ENCODE peak calls at places on chromosomes 11 and 22, in eight cellular contexts. A is tibial artery; E is CD8-positive, alpha-beta T cell; H is pancreas; C is spleen; R is effector memory CD4-positive, alpha-beta T cell; F is sigmoid colon; G is ascending aorta. K is an unnamed sample. For H3K9me3 and H3K4me1, the result is how much of the 10 kb centered on the place peaks cover.

GRCh38 chr11:116117326-116118137 is 613.3 kb upstream of the CADM1 start:
- DNase-seq in A (no peak), E (no peak), H (no peak), C (peak), R (no peak), F (no peak), G (peak), K (no peak)

GRCh38 chr22:49209452-49210195 is 618.0 kb downstream of the BRD1 start:
- DNase-seq in A (peak), E (no peak), H (no peak), C (peak), R (no peak), F (peak), G (peak), K (no peak)

GRCh38 chr11:126816655-126817054 is 183.9 kb downstream of the KIRREL3 start:
- DNase-seq in A (no peak), E (no peak), H (no peak), C (no peak), R (no peak), F (no peak), G (no peak), K (no peak)

GRCh38 chr22:43630451-43630850 is 181.7 kb downstream of the EFCAB6 start:
- DNase-seq in A (no peak), E (no peak), H (no peak), C (no peak), R (no peak), F (no peak), G (no peak), K (no peak)

GRCh38 chr11:78946945-78947914 is 372.6 kb upstream of the NARS2 start:
- DNase-seq in A (no peak), E (no peak), H (no peak), C (no peak), R (no peak), F (peak), G (no peak), K (no peak)

GRCh38 chr22:48496226-48496845 is 1331.3 kb downstream of the BRD1 start:
- DNase-seq in A (peak), E (no peak), H (no peak), C (peak), R (no peak), F (no peak), G (no peak), K (no peak)

GRCh38 chr11:92380882-92381281 is 156.3 kb downstream of the FAT3 start:
- DNase-seq in A (no peak), E (no peak), H (no peak), C (no peak), R (no peak), F (no peak), G (no peak), K (no peak)

GRCh38 chr11:76253416-76253815 is 47.1 kb upstream of the WNT11 start:
- DNase-seq in A (no peak), E (no peak), H (no peak), C (no peak), R (no peak), F (no peak), G (no peak), K (no peak)

GRCh38 chr11:132888226-132888625 is 644.1 kb downstream of the OPCML start:
- DNase-seq in A (no peak), E (no peak), H (no peak), C (no peak), R (no peak), F (no peak), G (no peak), K (no peak)

GRCh38 chr22:21837184-21837979 is 30.1 kb downstream of the MAPK1 start:
- DNase-seq in A (no peak), E (no peak), H (no peak), C (no peak), R (no peak), F (no peak), G (peak), K (no peak)

GRCh38 chr11:44066732-44067131 is 662 bp downstream of the ACCS start:
- DNase-seq in A (no peak), E (no peak), H (no peak), C (no peak), R (no peak), F (peak), G (no peak), K (no peak)

GRCh38 chr11:116794851-116795250 is 3.2 kb upstream of the APOA5 start:
- DNase-seq in A (no peak), E (no peak), H (no peak), C (no peak), R (no peak), F (no peak), G (no peak), K (no peak)

GRCh38 chr11:34302046-34302921 is 55.5 kb downstream of the ABTB2 start:
- DNase-seq in A (no peak), E (no peak), H (no peak), C (no peak), R (no peak), F (no peak), G (no peak), K (no peak)

GRCh38 chr11:61607426-61607825 is 26.6 kb upstream of the SYT7 start:
- DNase-seq in A (no peak), E (no peak), H (no peak), C (no peak), R (no peak), F (no peak), G (no peak), K (no peak)

GRCh38 chr11:125416993-125417935 is 78.8 kb downstream of the FEZ1 start:
- DNase-seq in A (no peak), E (no peak), H (no peak), C (peak), R (no peak), F (no peak), G (no peak), K (no peak)

GRCh38 chr11:112334381-112334780 is 73.7 kb upstream of the PLET1 start:
- DNase-seq in A (no peak), E (no peak), H (no peak), C (no peak), R (no peak), F (no peak), G (no peak), K (no peak)

GRCh38 chr11:34366522-34366921 is 8.7 kb upstream of the ABTB2 start:
- DNase-seq in A (no peak), E (no peak), H (peak), C (no peak), R (no peak), F (no peak), G (no peak), K (no peak)

GRCh38 chr22:42299586-42300285 is 29.3 kb upstream of the TCF20 start:
- DNase-seq in A (no peak), E (peak), H (peak), C (peak), R (peak), F (no peak), G (no peak), K (peak)

GRCh38 chr22:43921361-43921760 is 2.2 kb upstream of the PNPLA3 start:
- DNase-seq in A (no peak), E (no peak), H (no peak), C (no peak), R (no peak), F (no peak), G (no peak), K (no peak)

GRCh38 chr11:27848423-27848822 is 148.2 kb upstream of the BDNF start:
- DNase-seq in A (no peak), E (no peak), H (peak), C (no peak), R (no peak), F (no peak), G (no peak), K (no peak)

GRCh38 chr22:45965565-45965962 is 11.4 kb downstream of the WNT7B start:
- DNase-seq in A (no peak), E (no peak), H (no peak), C (no peak), R (no peak), F (no peak), G (no peak), K (no peak)

GRCh38 chr22:45524157-45524556 is 21.5 kb downstream of the FBLN1 start:
- DNase-seq in A (peak), E (no peak), H (no peak), C (no peak), R (no peak), F (no peak), G (no peak), K (no peak)

GRCh38 chr11:73334244-73335203 is 26.4 kb downstream of the ARHGEF17 start:
- DNase-seq in A (peak), E (no peak), H (peak), C (no peak), R (no peak), F (peak), G (peak), K (no peak)

GRCh38 chr22:48960576-48960975 is 867.1 kb downstream of the BRD1 start:
- DNase-seq in A (no peak), E (no peak), H (no peak), C (peak), R (no peak), F (no peak), G (peak), K (no peak)

GRCh38 chr11:110081462-110082233 is 11.5 kb upstream of the ZC3H12C start:
- DNase-seq in A (no peak), E (no peak), H (no peak), C (no peak), R (no peak), F (no peak), G (no peak), K (no peak)

GRCh38 chr11:32400196-32400595 is 35.1 kb downstream of the WT1 start:
- DNase-seq in A (no peak), E (no peak), H (no peak), C (no peak), R (no peak), F (no peak), G (no peak), K (no peak)

GRCh38 chr11:119318240-119319135 is 1.6 kb upstream of the MCAM start:
- DNase-seq in A (peak), E (no peak), H (no peak), C (no peak), R (peak), F (peak), G (peak), K (peak)

GRCh38 chr11:2777396-2777795 is 77.6 kb upstream of the KCNQ1OT1 start:
- DNase-seq in A (peak), E (no peak), H (peak), C (no peak), R (no peak), F (peak), G (peak), K (no peak)

GRCh38 chr22:21051836-21052400 is 6.2 kb downstream of the LRRC74B start:
- DNase-seq in A (no peak), E (no peak), H (no peak), C (peak), R (no peak), F (no peak), G (no peak), K (no peak)

GRCh38 chr22:45516923-45517675 is 14.4 kb downstream of the FBLN1 start:
- DNase-seq in A (no peak), E (no peak), H (no peak), C (no peak), R (no peak), F (no peak), G (no peak), K (no peak)

GRCh38 chr11:45879803-45880685 is 5.4 kb upstream of the MAPK8IP1 start:
- DNase-seq in A (no peak), E (no peak), H (no peak), C (no peak), R (no peak), F (no peak), G (no peak), K (no peak)
- H3K9me3 ChIP-seq in A (under half), E (under half), H (under half), C (under half), R (under half), F (under half), G (under half), K (under half)

GRCh38 chr11:65415499-65416340 is 6.9 kb upstream of the NEAT1 start:
- DNase-seq in A (peak), E (no peak), H (no peak), C (peak), R (no peak), F (peak), G (no peak), K (no peak)
- H3K4me1 ChIP-seq in A (under half), E (under half), H (under half), C (half or more), R (under half), F (half or more), G (under half), K (half or more)

DNA sequence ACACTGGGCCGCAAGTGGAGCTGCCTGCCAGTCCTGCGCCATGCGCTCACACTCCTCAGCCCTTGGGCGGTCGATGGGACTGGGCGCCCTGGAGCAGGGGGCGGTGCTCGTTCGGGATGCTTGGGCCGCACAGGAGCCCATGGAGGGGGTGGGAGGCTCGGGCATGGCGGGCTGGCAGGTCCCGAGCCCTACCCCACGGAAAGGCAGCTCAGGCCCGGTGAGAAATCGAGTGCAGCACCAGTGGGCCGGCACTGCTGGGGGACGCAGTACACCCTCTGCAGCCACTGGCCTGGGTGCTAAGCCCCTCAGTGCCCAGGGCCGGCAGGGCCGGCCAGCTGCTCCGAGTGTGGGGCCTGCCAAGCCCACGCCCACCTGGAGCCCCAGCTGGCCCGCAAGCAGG is 328.7 kb upstream of the LRRC4C start:
- DNase-seq in A (no peak), E (no peak), H (no peak), C (no peak), R (no peak), F (no peak), G (no peak), K (no peak)
- H3K9me3 ChIP-seq in A (under half), E (under half), H (under half), C (under half), R (under half), F (under half), G (under half), K (under half)

GRCh38 chr22:37319469-37319868 is 37.2 kb downstream of the CYTH4 start:
- DNase-seq in A (no peak), E (no peak), H (no peak), C (no peak), R (no peak), F (no peak), G (no peak), K (no peak)
- H3K4me1 ChIP-seq in A (under half), E (under half), H (under half), C (under half), R (under half), F (under half), G (under half), K (under half)

DNA sequence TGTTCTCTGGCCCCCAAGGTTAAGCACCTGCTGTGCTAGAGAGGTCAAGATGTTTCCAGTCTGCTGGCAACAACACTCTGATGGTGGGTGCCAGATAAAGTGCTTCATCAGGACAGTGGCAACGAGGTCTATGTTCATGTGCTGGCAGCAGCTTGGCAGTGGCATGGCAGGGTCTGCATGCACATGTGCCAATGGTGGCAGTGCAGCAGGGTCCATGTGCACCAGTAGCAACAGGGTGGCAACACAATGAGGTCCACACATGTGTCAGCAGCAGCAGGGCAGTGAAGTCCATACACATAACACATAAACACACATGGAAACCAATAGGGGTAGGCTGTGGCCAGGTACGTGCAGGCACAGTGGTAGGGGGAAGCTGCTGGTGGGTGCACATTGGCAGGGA is 48.4 kb upstream of the FAR1 start:
- DNase-seq in A (no peak), E (no peak), H (no peak), C (no peak), R (no peak), F (no peak), G (no peak), K (no peak)
- H3K9me3 ChIP-seq in A (under half), E (under half), H (under half), C (under half), R (under half), F (under half), G (under half), K (under half)

GRCh38 chr11:69657911-69658605 is 17.1 kb downstream of the LTO1 start:
- DNase-seq in A (peak), E (no peak), H (no peak), C (peak), R (no peak), F (no peak), G (no peak), K (no peak)

GRCh38 chr11:69660001-69660500 is 15.1 kb downstream of the LTO1 start:
- DNase-seq in A (peak), E (no peak), H (no peak), C (peak), R (no peak), F (no peak), G (no peak), K (no peak)

GRCh38 chr11:69658606-69659450 is 16.3 kb downstream of the LTO1 start:
- DNase-seq in A (peak), E (no peak), H (no peak), C (peak), R (no peak), F (no peak), G (no peak), K (no peak)

GRCh38 chr11:69661413-69661715 is 13.8 kb downstream of the LTO1 start:
- DNase-seq in A (peak), E (no peak), H (no peak), C (no peak), R (no peak), F (no peak), G (no peak), K (no peak)

DNA sequence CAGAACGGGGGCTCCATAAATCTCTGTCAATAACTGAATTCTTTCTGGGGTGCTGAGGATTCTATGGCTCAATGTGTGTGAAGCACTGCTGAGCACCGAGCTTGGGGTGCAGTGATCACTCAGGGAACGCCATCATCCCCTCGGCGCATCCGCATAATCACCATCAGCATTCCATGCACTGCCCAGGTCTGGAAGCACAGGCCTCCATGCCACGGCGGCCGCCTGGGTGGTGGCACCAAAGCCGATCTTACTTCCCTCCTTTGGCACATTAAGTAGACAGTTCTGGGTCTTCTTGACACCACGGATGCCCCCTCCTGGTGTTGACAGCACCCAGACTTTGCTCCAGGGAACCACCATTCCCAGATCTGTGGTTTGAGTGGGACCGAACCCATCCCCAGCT is 15.6 kb downstream of the LTO1 start:
- DNase-seq in A (peak), E (no peak), H (no peak), C (peak), R (no peak), F (no peak), G (no peak), K (no peak)
- H3K4me1 ChIP-seq in A (under half), E (under half), H (under half), C (under half), R (under half), F (under half), G (under half), K (under half)

DNA sequence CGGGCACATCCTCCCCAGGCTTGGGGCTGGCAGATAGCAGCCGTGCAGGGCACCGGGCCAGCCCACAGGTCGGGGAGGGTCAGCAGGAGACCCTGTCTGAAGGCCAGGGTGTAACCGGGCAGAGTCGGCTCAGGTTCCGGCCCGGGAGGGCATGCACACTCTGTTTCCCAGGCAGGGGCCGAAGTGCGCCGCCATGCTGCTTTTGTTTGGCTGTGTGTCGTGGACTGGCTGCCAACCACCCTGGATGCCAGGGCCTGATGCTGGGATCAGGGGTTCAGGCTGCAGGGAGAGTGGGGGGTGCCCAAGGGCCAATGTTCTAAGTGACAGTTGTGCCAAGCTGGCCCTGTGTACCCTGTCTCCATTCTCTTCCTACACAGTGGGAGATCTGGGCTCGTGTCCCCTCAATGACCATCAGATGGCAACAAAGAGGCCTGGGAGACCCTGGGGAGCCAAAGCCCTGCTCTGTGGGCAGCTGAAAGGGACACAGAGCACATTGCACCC is 120.9 kb upstream of the B3GAT1 start:
- DNase-seq in A (peak), E (no peak), H (peak), C (peak), R (no peak), F (peak), G (peak), K (no peak)
- H3K9me3 ChIP-seq in A (under half), E (under half), H (under half), C (under half), R (under half), F (under half), G (under half), K (under half)

DNA sequence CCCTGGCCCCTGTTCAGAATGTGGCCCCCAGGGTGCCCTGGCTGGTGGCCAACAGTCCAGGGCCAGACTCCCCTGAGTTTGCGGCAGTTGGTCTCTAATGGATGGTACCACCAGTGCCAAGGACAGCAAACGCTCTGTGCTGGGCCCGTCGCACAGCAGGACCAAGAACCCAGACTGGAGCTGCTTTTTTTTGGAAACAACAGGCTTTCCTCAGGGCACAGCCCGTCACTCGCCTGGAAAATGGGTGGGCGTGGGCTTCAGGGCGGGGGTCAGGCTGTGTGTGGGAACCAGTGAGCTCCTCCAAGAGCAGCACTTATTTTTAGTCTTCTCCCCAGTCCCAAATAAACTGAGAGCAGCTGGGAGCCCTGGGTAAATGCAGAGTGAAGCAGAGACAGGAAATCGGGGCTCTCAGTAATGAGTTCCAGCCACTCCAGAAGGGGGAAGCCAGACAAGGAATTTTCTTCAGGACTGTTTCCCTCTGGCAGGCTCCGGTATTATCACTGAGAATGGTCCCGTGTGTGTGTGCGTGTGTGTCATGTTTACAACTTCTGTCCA is 62.9 kb downstream of the PPFIBP2 start:
- DNase-seq in A (peak), E (no peak), H (no peak), C (no peak), R (no peak), F (peak), G (peak), K (no peak)
- H3K4me1 ChIP-seq in A (under half), E (under half), H (under half), C (half or more), R (under half), F (under half), G (half or more), K (under half)

K was measured in CD4-positive, alpha-beta memory T cell.